ENCODE peak calls at places on chromosomes 3 and 15, in seven cellular contexts. P is activated CD4-positive, alpha-beta memory T cell treated with anti-CD3 and anti-CD28 coated beads for 36 hours; O is kidney epithelial cell; J is anterior cingulate cortex; T is NCI-H526; S is activated naive CD4-positive, alpha-beta T cell; A is neuronal stem cell. X is an unnamed sample.

GRCh38 chr3:48963591-48963990 is 26.4 kb upstream of the P4HTM start:
- DNase-seq in P (no peak), A (no peak), J (no peak), S (no peak), T (no peak), O (no peak), X (no peak)

GRCh38 chr3:174862666-174863065 is 3.5 kb downstream of the NAALADL2 start:
- DNase-seq in T (no peak), J (no peak), S (no peak), A (no peak), O (no peak), P (no peak), X (no peak)

GRCh38 chr3:127707777-127708438 is 35.2 kb downstream of the ABTB1 start:
- DNase-seq in J (peak; percentile 35), P (no peak), T (no peak), A (no peak), S (no peak), O (no peak), X (no peak)

GRCh38 chr3:105970283-105970682 is 101.5 kb upstream of the CBLB start:
- DNase-seq in O (no peak), J (no peak), A (no peak), S (no peak), P (no peak), T (no peak), X (peak; percentile 47)

GRCh38 chr3:190017575-190018288 is 103.0 kb downstream of the P3H2 start:
- DNase-seq in A (no peak), S (no peak), T (no peak), J (no peak), P (no peak), O (peak; percentile 52), X (peak; percentile 36)

GRCh38 chr15:65336767-65337435 is 32.4 kb downstream of the RNU5B-1 start:
- DNase-seq in P (no peak), J (no peak), O (no peak), T (peak; percentile 95), A (no peak), S (no peak), X (no peak)

GRCh38 chr3:165193392-165194268 is 2.6 kb downstream of the SLITRK3 start:
- DNase-seq in S (no peak), P (no peak), T (no peak), O (no peak), A (peak; percentile 35), J (no peak), X (no peak)

GRCh38 chr15:39181901-39182300 is 399.0 kb upstream of the THBS1 start:
- DNase-seq in S (no peak), A (no peak), P (no peak), T (no peak), O (no peak), J (no peak), X (no peak)

GRCh38 chr15:98799991-98800390 is 151.7 kb downstream of the IGF1R start:
- DNase-seq in A (no peak), T (no peak), P (no peak), O (no peak), J (no peak), S (no peak), X (no peak)

GRCh38 chr3:152196782-152197181 is 71.9 kb upstream of the MBNL1 start:
- DNase-seq in S (no peak), T (no peak), O (no peak), A (no peak), P (no peak), J (no peak), X (no peak)

GRCh38 chr15:43749690-43750345 is 3.6 kb downstream of the PDIA3 start:
- DNase-seq in J (no peak), O (no peak), P (peak; percentile 70), T (no peak), A (no peak), S (no peak), X (no peak)

GRCh38 chr15:68210821-68211655 is 5.9 kb upstream of the CALML4 start:
- DNase-seq in J (peak; percentile 83), P (peak; percentile 64), A (peak; percentile 61), T (peak; percentile 19), O (no peak), S (peak; percentile 56), X (peak; percentile 48)

GRCh38 chr3:104101736-104102135 is 1265.0 kb upstream of the ALCAM start:
- DNase-seq in T (no peak), O (no peak), J (no peak), P (no peak), A (no peak), S (no peak), X (no peak)

GRCh38 chr15:38430106-38430760 is 23.7 kb upstream of the FAM98B start:
- DNase-seq in S (no peak), J (no peak), P (no peak), A (no peak), O (no peak), T (no peak), X (no peak)

GRCh38 chr3:47414666-47415587 is 34.1 kb downstream of the PTPN23 start:
- DNase-seq in O (no peak), A (no peak), J (no peak), T (no peak), S (no peak), P (no peak), X (no peak)

X was measured in RWPE1.